ENCODE peak calls at places on chromosome 5, in four cellular contexts. B, F, N and A are unnamed samples.

GRCh38 chr5:54357371-54358058 is 47.1 kb upstream of the ARL15 start:
- DNase-seq in B (no peak), F (no peak), N (no peak), A (no peak)

GRCh38 chr5:108557686-108558085 is 175.8 kb upstream of the FBXL17 start:
- DNase-seq in B (no peak), F (no peak), N (no peak), A (no peak)

GRCh38 chr5:158840193-158840592 is 259.5 kb downstream of the EBF1 start:
- DNase-seq in B (no peak), F (no peak), N (no peak), A (no peak)

GRCh38 chr5:137619191-137619870 is 116.6 kb downstream of the KLHL3 start:
- DNase-seq in B (peak; percentile 88), F (peak; percentile 95), N (no peak), A (no peak)

GRCh38 chr5:80659111-80659510 is 4.3 kb upstream of the DHFR start:
- DNase-seq in B (no peak), F (peak; percentile 17), N (no peak), A (no peak)

GRCh38 chr5:159286420-159287035 is 23.4 kb downstream of the UBLCP1 start:
- DNase-seq in B (no peak), F (no peak), N (no peak), A (no peak)

GRCh38 chr5:17185776-17186175 is 31.7 kb upstream of the BASP1 start:
- DNase-seq in B (peak; percentile 51), F (peak; percentile 92), N (no peak), A (no peak)

GRCh38 chr5:123819401-123819800 is 307.4 kb downstream of the CSNK1G3 start:
- DNase-seq in B (no peak), F (no peak), N (no peak), A (no peak)

GRCh38 chr5:114297915-114298314 is 64.0 kb upstream of the KCNN2 start:
- DNase-seq in B (no peak), F (no peak), N (no peak), A (no peak)

GRCh38 chr5:154194348-154195329 is 4.1 kb downstream of the GALNT10 start:
- DNase-seq in B (no peak), F (peak; percentile 84), N (no peak), A (no peak)

GRCh38 chr5:22070151-22070550 is 783.0 kb downstream of the CDH12 start:
- DNase-seq in B (no peak), F (no peak), N (no peak), A (no peak)

GRCh38 chr5:122311888-122312669 is at the start of gene SNCAIP:
- DNase-seq in B (peak; percentile 33), F (peak; percentile 43), N (no peak), A (no peak)

GRCh38 chr5:71663570-71663969 is 55.5 kb upstream of the CARTPT start:
- DNase-seq in B (no peak), F (no peak), N (peak; percentile 8), A (no peak)

GRCh38 chr5:43432486-43433365 is 20.5 kb upstream of the CCL28 start:
- DNase-seq in B (peak; percentile 58), F (peak; percentile 90), N (peak; percentile 31), A (no peak)

GRCh38 chr5:173582198-173583092 is 34.0 kb downstream of the BOD1 start:
- DNase-seq in B (peak; percentile 36), F (no peak), N (no peak), A (no peak)

GRCh38 chr5:84764227-84764626 is 379.5 kb upstream of the EDIL3 start:
- DNase-seq in B (no peak), F (no peak), N (no peak), A (no peak)
- TF ChIP-seq CTCF in B (no peak), F (no peak), N (no peak), A (no peak)

GRCh38 chr5:129112295-129112694 is 17.7 kb downstream of the ISOC1 start:
- DNase-seq in B (no peak), F (no peak), N (no peak), A (no peak)

GRCh38 chr5:129114539-129115193 is 20.1 kb downstream of the ISOC1 start:
- DNase-seq in B (no peak), F (no peak), N (no peak), A (no peak)

GRCh38 chr5:129115680-129116079 is 21.1 kb downstream of the ISOC1 start:
- DNase-seq in B (no peak), F (no peak), N (no peak), A (no peak)

GRCh38 chr5:129111351-129111750 is 16.8 kb downstream of the ISOC1 start:
- DNase-seq in B (no peak), F (no peak), N (no peak), A (no peak)

DNA sequence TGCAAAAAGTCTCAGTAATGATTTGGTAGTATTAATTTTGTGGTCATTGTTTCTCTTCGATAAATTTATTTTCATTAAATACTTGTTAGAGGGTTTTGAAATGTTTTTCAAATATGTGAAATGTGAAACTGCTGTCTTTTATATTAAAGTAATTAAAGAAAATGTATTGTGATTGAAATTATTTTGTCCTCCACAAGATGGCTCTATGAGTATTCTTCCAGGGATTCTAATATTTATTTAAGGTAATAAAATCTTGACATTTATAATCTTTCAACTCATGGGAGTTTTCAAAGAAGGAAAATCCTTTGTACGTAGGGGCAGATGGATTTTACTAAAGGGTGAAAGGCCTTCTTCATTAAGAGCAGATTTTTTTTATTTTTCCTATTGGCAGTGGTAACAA is 19.3 kb downstream of the ISOC1 start:
- DNase-seq in B (no peak), F (no peak), N (no peak), A (no peak)
- TF ChIP-seq CTCF in B (peak; percentile 9), F (no peak), N (peak; percentile 29), A (no peak)

DNA sequence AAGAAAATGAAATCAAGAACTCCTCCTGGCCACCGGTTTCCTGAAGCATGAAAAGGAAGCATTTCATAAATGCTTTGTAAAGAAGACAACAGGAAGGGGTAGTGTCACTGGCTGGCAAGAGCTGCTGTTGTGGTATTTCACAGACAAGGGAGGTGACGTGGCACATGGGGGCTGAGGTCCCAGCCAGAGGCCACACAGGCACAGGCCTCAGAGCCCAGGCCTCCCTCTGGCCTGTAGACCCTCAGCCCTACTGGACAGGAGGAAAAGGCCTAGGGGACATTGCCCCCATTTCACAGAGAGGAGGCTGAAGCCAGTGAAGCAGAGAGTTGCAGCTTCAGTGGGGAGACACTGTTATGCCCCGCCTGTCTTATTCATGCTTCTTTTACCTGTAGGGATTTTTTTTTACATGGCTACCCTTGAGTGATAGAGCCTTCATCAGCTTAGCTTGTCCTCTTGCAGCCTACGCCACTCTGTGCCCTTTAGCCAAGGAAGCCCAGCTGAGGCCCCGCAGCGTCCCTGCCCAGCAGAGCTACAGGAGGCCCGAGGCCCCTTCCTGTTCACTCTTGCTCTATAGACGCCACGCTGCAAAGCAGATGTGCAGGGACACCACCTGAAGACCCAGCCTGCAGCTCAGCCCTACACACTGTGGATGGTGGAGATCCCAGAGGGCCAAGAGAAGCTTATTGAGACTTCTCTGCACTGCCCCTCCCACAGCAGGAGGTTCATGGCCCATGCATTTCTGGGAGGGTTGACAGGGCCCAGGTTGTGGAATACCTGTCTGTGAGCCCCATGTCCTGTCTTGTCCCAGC is 33.8 kb downstream of the IRF1 start:
- DNase-seq in B (peak; percentile 81), F (peak; percentile 62), N (no peak), A (peak; percentile 91)
- TF ChIP-seq CTCF in B (no peak), F (no peak), N (no peak), A (no peak)

GRCh38 chr5:164255598-164256213 is 750.3 kb downstream of the MAT2B start:
- DNase-seq in B (no peak), F (no peak), N (no peak), A (no peak)
- TF ChIP-seq CTCF in B (no peak), F (no peak), N (no peak), A (no peak)